ENCODE peak calls at places on chromosomes 4 and X, in four cellular contexts. K is IMR-90, R is K562, A is endothelial cell of umbilical vein. N is an unnamed sample.

GRCh38 chr4:38152721-38153412 is 192.7 kb downstream of the PTTG2 start:
- DNase-seq in K (no peak), R (no peak), A (no peak), N (no peak)

GRCh38 chr4:139331185-139331584 is 28.9 kb upstream of the NDUFC1 start:
- DNase-seq in K (no peak), R (no peak), A (no peak), N (no peak)

GRCh38 chr4:67465032-67465762 is 80.1 kb downstream of the CENPC start:
- DNase-seq in K (peak; percentile 55), R (no peak), A (no peak), N (no peak)

GRCh38 chr4:189083769-189084168 is 856.9 kb upstream of the FRG1 start:
- DNase-seq in K (no peak), R (no peak), A (no peak), N (no peak)

GRCh38 chr4:88446124-88446523 is 10.8 kb upstream of the HERC5 start:
- DNase-seq in K (no peak), R (no peak), A (no peak), N (no peak)

GRCh38 chr4:10154241-10154640 is 37.6 kb upstream of the WDR1 start:
- DNase-seq in K (no peak), R (no peak), A (no peak), N (no peak)

GRCh38 chr4:187685247-187685646 is 310.3 kb upstream of the ZFP42 start:
- DNase-seq in K (no peak), R (no peak), A (no peak), N (no peak)

GRCh38 chr4:143082698-143083097 is 102.0 kb upstream of the USP38 start:
- DNase-seq in K (no peak), R (no peak), A (no peak), N (no peak)

GRCh38 chrX:149758068-149758714 is 15.7 kb upstream of the HSFX1 start:
- DNase-seq in K (no peak), R (no peak), A (no peak), N (no peak)

GRCh38 chrX:6257025-6257424 is 28.4 kb upstream of the NLGN4X start:
- DNase-seq in K (no peak), R (no peak), A (no peak), N (no peak)

GRCh38 chr4:15914736-15915135 is 23.8 kb downstream of the FGFBP1 start:
- DNase-seq in K (no peak), R (no peak), A (no peak), N (no peak)

GRCh38 chr4:150033109-150033508 is 45.1 kb upstream of the DCLK2 start:
- DNase-seq in K (no peak), R (no peak), A (no peak), N (no peak)

GRCh38 chr4:115275615-115276014 is 162.2 kb upstream of the NDST4 start:
- DNase-seq in K (no peak), R (no peak), A (no peak), N (no peak)

GRCh38 chr4:146335763-146336412 is 121.5 kb downstream of the REELD1 start:
- DNase-seq in K (no peak), R (no peak), A (peak; percentile 50), N (no peak)

GRCh38 chrX:21781525-21781924 is 23.6 kb upstream of the SMPX start:
- DNase-seq in K (peak; percentile 1), R (no peak), A (no peak), N (no peak)

GRCh38 chr4:143356493-143356892 is 19.8 kb downstream of the GAB1 start:
- DNase-seq in K (no peak), R (no peak), A (no peak), N (no peak)

GRCh38 chrX:16882188-16882587 is 12.0 kb upstream of the RBBP7 start:
- DNase-seq in K (peak; percentile 25), R (peak; percentile 37), A (peak; percentile 17), N (no peak)

GRCh38 chrX:50081282-50081955 is 119.4 kb downstream of the AKAP4 start:
- DNase-seq in K (peak; percentile 13), R (no peak), A (peak; percentile 34), N (no peak)

GRCh38 chrX:48705876-48706275 is 9.3 kb downstream of the SUV39H1 start:
- DNase-seq in K (no peak), R (no peak), A (no peak), N (no peak)

GRCh38 chrX:48702032-48702431 is 5.5 kb downstream of the SUV39H1 start:
- DNase-seq in K (no peak), R (peak; percentile 88), A (no peak), N (no peak)

GRCh38 chrX:48702716-48703115 is 6.2 kb downstream of the SUV39H1 start:
- DNase-seq in K (no peak), R (no peak), A (no peak), N (no peak)

GRCh38 chrX:48703228-48703627 is 6.7 kb downstream of the SUV39H1 start:
- DNase-seq in K (no peak), R (no peak), A (no peak), N (no peak)

GRCh38 chrX:48703642-48704481 is 7.3 kb downstream of the SUV39H1 start:
- DNase-seq in K (peak; percentile 23), R (no peak), A (no peak), N (peak; percentile 80)
- H3K36me3 ChIP-seq in K (peaks cover 16% of the 10 kb centered on the region), R (peaks cover 100% of the 10 kb centered on the region), A (peaks cover 9% of the 10 kb centered on the region), N (peaks cover 2% of the 10 kb centered on the region)

GRCh38 chr4:54439831-54440243 is 210.7 kb downstream of the PDGFRA start:
- DNase-seq in K (peak; percentile 41), R (peak; percentile 14), A (peak; percentile 32), N (no peak)
- H3K9me1 ChIP-seq in K (no peaks in the 10 kb centered on the region), R (no peaks in the 10 kb centered on the region), A (no peaks in the 10 kb centered on the region), N (no peaks in the 10 kb centered on the region)

GRCh38 chr4:8378776-8379175 is 61.7 kb downstream of the ACOX3 start:
- DNase-seq in K (no peak), R (no peak), A (no peak), N (no peak)
- H3K36me3 ChIP-seq in K (peaks cover 22% of the 10 kb centered on the region), R (no peaks in the 10 kb centered on the region), A (no peaks in the 10 kb centered on the region), N (no peaks in the 10 kb centered on the region)

GRCh38 chr4:24273148-24273547 is 311.2 kb downstream of the DHX15 start:
- DNase-seq in K (no peak), R (no peak), A (no peak), N (peak; percentile 65)
- H3K9me1 ChIP-seq in K (no peaks in the 10 kb centered on the region), R (no peaks in the 10 kb centered on the region), A (no peaks in the 10 kb centered on the region), N (no peaks in the 10 kb centered on the region)

GRCh38 chr4:153401501-153401900 is 57.0 kb downstream of the MND1 start:
- DNase-seq in K (no peak), R (no peak), A (no peak), N (no peak)

GRCh38 chr4:153398713-153399112 is 54.2 kb downstream of the MND1 start:
- DNase-seq in K (no peak), R (no peak), A (no peak), N (no peak)

GRCh38 chr4:153399358-153399757 is 54.9 kb downstream of the MND1 start:
- DNase-seq in K (no peak), R (no peak), A (no peak), N (no peak)

GRCh38 chr4:153403761-153404160 is 59.3 kb downstream of the MND1 start:
- DNase-seq in K (peak; percentile 21), R (no peak), A (no peak), N (no peak)

DNA sequence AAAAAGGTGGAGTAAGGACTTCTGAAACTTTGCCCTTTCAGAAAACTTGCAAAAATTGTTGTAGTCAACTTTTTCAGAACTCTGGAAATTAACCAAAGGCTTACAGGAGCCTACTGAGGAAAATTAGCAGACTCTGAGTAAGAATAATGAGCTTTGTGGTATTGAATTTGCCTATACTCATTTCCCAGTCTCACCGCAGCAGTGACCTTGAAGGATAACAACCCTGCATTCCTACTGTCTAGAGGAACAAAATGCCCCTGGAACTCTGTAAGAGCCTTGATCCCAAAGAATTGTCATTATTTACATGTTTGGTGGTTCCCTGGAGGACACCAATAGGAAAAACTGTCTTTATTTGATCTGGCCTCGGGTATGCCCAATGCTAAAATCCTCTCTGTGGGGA is 57.9 kb downstream of the MND1 start:
- DNase-seq in K (no peak), R (no peak), A (no peak), N (no peak)
- H3K36me3 ChIP-seq in K (no peaks in the 10 kb centered on the region), R (peaks cover 43% of the 10 kb centered on the region), A (no peaks in the 10 kb centered on the region), N (no peaks in the 10 kb centered on the region)

GRCh38 chrX:18933611-18934010 is 50.3 kb downstream of the PHKA2 start:
- DNase-seq in K (no peak), R (no peak), A (no peak), N (no peak)
- H3K9me1 ChIP-seq in K (no peaks in the 10 kb centered on the region), R (no peaks in the 10 kb centered on the region), A (no peaks in the 10 kb centered on the region), N (no peaks in the 10 kb centered on the region)

GRCh38 chr4:56469489-56470210 is 2.2 kb downstream of the SRP72 start:
- DNase-seq in K (no peak), R (no peak), A (peak; percentile 53), N (no peak)
- H3K36me3 ChIP-seq in K (peaks cover 15% of the 10 kb centered on the region), R (peaks cover 54% of the 10 kb centered on the region), A (peaks cover 7% of the 10 kb centered on the region), N (peaks cover 6% of the 10 kb centered on the region)

GRCh38 chr4:17516980-17517379 is 2.0 kb downstream of the CLRN2 start:
- DNase-seq in K (no peak), R (no peak), A (no peak), N (no peak)
- H3K9me1 ChIP-seq in K (no peaks in the 10 kb centered on the region), R (no peaks in the 10 kb centered on the region), A (no peaks in the 10 kb centered on the region), N (no peaks in the 10 kb centered on the region)

GRCh38 chrX:57447856-57448255 is 144.0 kb upstream of the ZXDB start:
- DNase-seq in K (no peak), R (no peak), A (peak; percentile 17), N (no peak)

DNA sequence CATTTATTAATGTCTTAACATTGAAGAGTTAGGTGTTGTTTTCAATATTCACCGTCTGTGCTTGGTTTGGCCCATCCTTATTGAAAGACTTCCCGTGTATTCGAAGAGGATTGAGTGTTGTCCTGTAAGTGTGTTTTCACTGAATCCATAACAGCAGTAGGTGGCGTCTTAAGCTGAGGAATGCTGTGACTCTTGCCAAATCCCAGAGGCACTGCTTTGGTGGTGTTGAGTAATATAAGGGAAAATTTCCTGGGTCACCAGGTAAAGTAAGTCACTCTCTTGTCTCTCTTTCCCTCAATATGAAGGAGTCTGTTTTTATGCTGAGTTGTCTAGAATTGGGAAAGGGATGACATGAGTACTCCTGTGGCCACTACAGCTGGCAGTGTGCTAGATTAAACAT is 146.8 kb upstream of the ZXDB start:
- DNase-seq in K (no peak), R (no peak), A (no peak), N (no peak)
- H3K36me3 ChIP-seq in K (no peaks in the 10 kb centered on the region), R (no peaks in the 10 kb centered on the region), A (no peaks in the 10 kb centered on the region), N (no peaks in the 10 kb centered on the region)

DNA sequence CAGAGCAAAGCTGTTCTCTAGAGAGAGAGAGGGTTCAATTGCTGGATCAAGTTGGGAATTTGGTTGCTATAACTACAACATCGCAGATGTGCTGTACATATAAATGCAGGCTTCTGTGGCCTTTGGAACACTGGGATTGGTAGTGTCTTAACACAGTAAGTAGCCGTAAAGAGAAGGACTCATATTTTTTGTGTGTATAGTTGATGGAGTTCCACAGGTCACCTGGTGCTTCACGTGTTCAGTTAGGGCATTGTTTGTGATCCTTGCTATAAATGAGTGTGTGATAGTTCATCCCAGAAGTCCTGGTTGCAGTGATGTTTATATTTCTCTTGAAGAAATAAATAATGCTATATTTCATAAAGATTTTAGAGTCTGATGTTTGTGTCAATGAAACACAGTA is 119.3 kb downstream of the RAPGEF2 start:
- DNase-seq in K (no peak), R (no peak), A (no peak), N (no peak)
- H3K9me1 ChIP-seq in K (no peaks in the 10 kb centered on the region), R (no peaks in the 10 kb centered on the region), A (no peaks in the 10 kb centered on the region), N (no peaks in the 10 kb centered on the region)